ENCODE peak calls at places on chromosome 14, in seven cellular contexts. I, E, K, R, J, T and B are unnamed samples.
A peak's percentile ranks its signal among the peaks of the same experiment; 100 is the strongest.

GRCh38 chr14:49621114-49621881 is 699 bp downstream of the MGAT2 start:
- DNase-seq in I (peak; percentile 66), E (peak; percentile 87), K (peak; percentile 91), R (peak; percentile 27), J (no peak), T (no peak), B (no peak)

GRCh38 chr14:49051328-49052060 is 534.7 kb downstream of the RPS29 start:
- DNase-seq in I (no peak), E (no peak), K (no peak), R (no peak), J (no peak), T (no peak), B (no peak)

GRCh38 chr14:102584871-102585869 is 7.3 kb upstream of the RCOR1 start:
- DNase-seq in I (no peak), E (no peak), K (no peak), R (no peak), J (no peak), T (no peak), B (no peak)

GRCh38 chr14:106459971-106460730 is 933.8 kb downstream of the TMEM121 start:
- DNase-seq in I (no peak), E (no peak), K (no peak), R (no peak), J (no peak), T (peak; percentile 45), B (no peak)

GRCh38 chr14:80669416-80669815 is 272.1 kb downstream of the CEP128 start:
- DNase-seq in I (no peak), E (no peak), K (no peak), R (no peak), J (no peak), T (no peak), B (no peak)

GRCh38 chr14:101464310-101464983 is 96.8 kb upstream of the DIO3 start:
- DNase-seq in I (no peak), E (peak; percentile 60), K (no peak), R (no peak), J (no peak), T (no peak), B (no peak)

GRCh38 chr14:88166616-88167015 is 156.5 kb downstream of the KCNK10 start:
- DNase-seq in I (no peak), E (no peak), K (no peak), R (no peak), J (no peak), T (no peak), B (peak; percentile 19)

GRCh38 chr14:63045234-63045611 is at the start of gene KCNH5:
- DNase-seq in I (peak; percentile 36), E (no peak), K (no peak), R (peak; percentile 13), J (no peak), T (no peak), B (no peak)

GRCh38 chr14:78254911-78255431 is 84.8 kb downstream of the NRXN3 start:
- DNase-seq in I (no peak), E (no peak), K (no peak), R (no peak), J (no peak), T (no peak), B (no peak)

GRCh38 chr14:67251573-67252226 is 10.5 kb downstream of the PALS1 start:
- DNase-seq in I (no peak), E (no peak), K (no peak), R (no peak), J (no peak), T (no peak), B (no peak)

GRCh38 chr14:91774138-91775096 is 42.5 kb upstream of the CATSPERB start:
- DNase-seq in I (no peak), E (no peak), K (no peak), R (no peak), J (no peak), T (no peak), B (no peak)

GRCh38 chr14:93343797-93344196 is 3.2 kb upstream of the COX8C start:
- DNase-seq in I (no peak), E (no peak), K (no peak), R (no peak), J (no peak), T (no peak), B (no peak)

GRCh38 chr14:20723458-20723857 is 22.2 kb upstream of the EDDM3A start:
- DNase-seq in I (no peak), E (no peak), K (no peak), R (no peak), J (no peak), T (no peak), B (no peak)

GRCh38 chr14:67491741-67492504 is 3.4 kb upstream of the TMEM229B start:
- DNase-seq in I (no peak), E (no peak), K (no peak), R (no peak), J (no peak), T (no peak), B (no peak)

GRCh38 chr14:33949051-33950037 is 1.5 kb downstream of the EGLN3 start:
- DNase-seq in I (no peak), E (no peak), K (no peak), R (no peak), J (no peak), T (no peak), B (no peak)

GRCh38 chr14:102097441-102098135 is 10.7 kb upstream of the HSP90AA1 start:
- DNase-seq in I (no peak), E (peak; percentile 42), K (peak; percentile 26), R (no peak), J (no peak), T (no peak), B (no peak)

GRCh38 chr14:74938873-74939495 is 15.9 kb upstream of the RPS6KL1 start:
- DNase-seq in I (no peak), E (peak; percentile 64), K (no peak), R (no peak), J (no peak), T (no peak), B (no peak)

GRCh38 chr14:105473677-105474477 is 744 bp upstream of the CRIP2 start:
- DNase-seq in I (peak; percentile 44), E (peak; percentile 98), K (peak; percentile 93), R (peak; percentile 87), J (peak; percentile 28), T (peak; percentile 83), B (peak; percentile 73)

GRCh38 chr14:77353469-77354141 is 23.3 kb downstream of the TMED8 start:
- DNase-seq in I (no peak), E (no peak), K (no peak), R (no peak), J (no peak), T (no peak), B (no peak)

GRCh38 chr14:100899841-100900771 is 3.4 kb downstream of the RTL1 start:
- DNase-seq in I (no peak), E (peak; percentile 42), K (no peak), R (no peak), J (no peak), T (no peak), B (no peak)

GRCh38 chr14:69660344-69661193 is 49.2 kb downstream of the SUSD6 start:
- DNase-seq in I (no peak), E (no peak), K (no peak), R (no peak), J (no peak), T (no peak), B (no peak)

GRCh38 chr14:65478596-65478995 is 66.1 kb downstream of the FUT8 start:
- DNase-seq in I (no peak), E (no peak), K (no peak), R (no peak), J (no peak), T (no peak), B (no peak)

GRCh38 chr14:105493921-105494605 is 3.0 kb downstream of the TEDC1 start:
- DNase-seq in I (no peak), E (peak; percentile 71), K (peak; percentile 57), R (no peak), J (no peak), T (no peak), B (no peak)

GRCh38 chr14:93903342-93904184 is 23.6 kb upstream of the FAM181A start:
- DNase-seq in I (no peak), E (peak; percentile 51), K (peak; percentile 69), R (no peak), J (no peak), T (no peak), B (no peak)

GRCh38 chr14:95389471-95390011 is 69.8 kb upstream of the CLMN start:
- DNase-seq in I (no peak), E (peak; percentile 94), K (no peak), R (no peak), J (no peak), T (no peak), B (no peak)

GRCh38 chr14:61417890-61418455 is 96.6 kb downstream of the PRKCH start:
- DNase-seq in I (no peak), E (no peak), K (no peak), R (no peak), J (no peak), T (no peak), B (no peak)

GRCh38 chr14:93953263-93953662 is 23.1 kb downstream of the ASB2 start:
- DNase-seq in I (no peak), E (no peak), K (no peak), R (no peak), J (no peak), T (no peak), B (no peak)

GRCh38 chr14:54669759-54670630 is 103.1 kb downstream of the SAMD4A start:
- DNase-seq in I (no peak), E (no peak), K (no peak), R (peak; percentile 74), J (no peak), T (peak; percentile 4), B (no peak)

GRCh38 chr14:74293621-74294020 is 9.1 kb downstream of the ABCD4 start:
- DNase-seq in I (no peak), E (no peak), K (no peak), R (no peak), J (no peak), T (no peak), B (no peak)

GRCh38 chr14:93972618-93973205 is 3.7 kb downstream of the ASB2 start:
- DNase-seq in I (no peak), E (no peak), K (no peak), R (no peak), J (no peak), T (no peak), B (no peak)

GRCh38 chr14:34361504-34362011 is 100.5 kb downstream of the SPTSSA start:
- DNase-seq in I (no peak), E (no peak), K (no peak), R (peak; percentile 25), J (no peak), T (no peak), B (peak; percentile 54)